ENCODE peak calls at places on chromosomes 12 and 14, in seven cellular contexts. H is right cardiac atrium, E is HCT116, A is fibroblast of mammary gland, W is body of pancreas, J is tibial artery, I is HepG2. T is an unnamed sample.

GRCh38 chr12:108779998-108780688 is 48.8 kb upstream of the CORO1C start:
- DNase-seq in H (no peak), E (no peak), A (peak), W (no peak), J (no peak), I (no peak), T (no peak)

GRCh38 chr12:86256169-86256568 is at the start of gene MGAT4C:
- DNase-seq in H (no peak), E (no peak), A (no peak), W (no peak), J (no peak), I (no peak), T (no peak)

GRCh38 chr12:92133795-92134637 is 11.6 kb downstream of the BTG1 start:
- DNase-seq in H (no peak), E (no peak), A (no peak), W (no peak), J (no peak), I (no peak), T (no peak)

GRCh38 chr12:100554608-100555077 is 18.8 kb upstream of the GAS2L3 start:
- DNase-seq in H (no peak), E (peak), A (peak), W (peak), J (no peak), I (peak), T (peak)

GRCh38 chr14:58238252-58239247 is 6.1 kb upstream of the PSMA3 start:
- DNase-seq in H (peak), E (no peak), A (peak), W (no peak), J (no peak), I (no peak), T (no peak)

GRCh38 chr12:578743-579449 is 84.3 kb downstream of the NINJ2 start:
- DNase-seq in H (no peak), E (no peak), A (no peak), W (no peak), J (no peak), I (no peak), T (no peak)

GRCh38 chr12:5808956-5809355 is 136.1 kb downstream of the ANO2 start:
- DNase-seq in H (no peak), E (peak), A (peak), W (no peak), J (no peak), I (no peak), T (no peak)

GRCh38 chr12:80860206-80860605 is 77.5 kb downstream of the LIN7A start:
- DNase-seq in H (no peak), E (no peak), A (peak), W (no peak), J (no peak), I (no peak), T (no peak)

GRCh38 chr14:36666416-36667206 is 5.0 kb downstream of the PAX9 start:
- DNase-seq in H (peak), E (no peak), A (no peak), W (no peak), J (no peak), I (no peak), T (no peak)

GRCh38 chr14:88929656-88930436 is 105.4 kb downstream of the TTC8 start:
- DNase-seq in H (no peak), E (no peak), A (no peak), W (no peak), J (no peak), I (peak), T (no peak)

GRCh38 chr14:59190372-59190771 is 1.9 kb downstream of the DAAM1 start:
- DNase-seq in H (no peak), E (no peak), A (peak), W (no peak), J (no peak), I (peak), T (no peak)

GRCh38 chr12:34404377-34405285 is 382.3 kb downstream of the ALG10 start:
- DNase-seq in H (peak), E (no peak), A (no peak), W (no peak), J (peak), I (no peak), T (no peak)

GRCh38 chr14:89221109-89221508 is 195.9 kb downstream of the FOXN3 start:
- DNase-seq in H (no peak), E (no peak), A (peak), W (no peak), J (no peak), I (no peak), T (peak)

GRCh38 chr12:63802012-63802608 is 22.4 kb downstream of the RXYLT1 start:
- DNase-seq in H (no peak), E (no peak), A (peak), W (no peak), J (no peak), I (no peak), T (peak)

GRCh38 chr12:102067574-102068258 is 5.9 kb upstream of the WASHC3 start:
- DNase-seq in H (no peak), E (no peak), A (peak), W (no peak), J (no peak), I (no peak), T (no peak)

GRCh38 chr12:27861428-27862167 is 81.6 kb upstream of the MANSC4 start:
- DNase-seq in H (peak), E (no peak), A (no peak), W (no peak), J (no peak), I (no peak), T (peak)

GRCh38 chr12:92134638-92135274 is 10.9 kb downstream of the BTG1 start:
- DNase-seq in H (no peak), E (no peak), A (peak), W (no peak), J (no peak), I (no peak), T (no peak)

GRCh38 chr12:130708648-130709047 is 7.5 kb downstream of the RIMBP2 start:
- DNase-seq in H (no peak), E (no peak), A (no peak), W (no peak), J (no peak), I (no peak), T (no peak)

GRCh38 chr12:132153501-132154340 is 9.5 kb downstream of the NOC4L start:
- DNase-seq in H (peak), E (no peak), A (peak), W (peak), J (peak), I (peak), T (peak)
- H3K4me3 ChIP-seq in H (no peak), E (no peak), A (no peak), W (no peak), J (peak), I (peak), T (no peak)

DNA sequence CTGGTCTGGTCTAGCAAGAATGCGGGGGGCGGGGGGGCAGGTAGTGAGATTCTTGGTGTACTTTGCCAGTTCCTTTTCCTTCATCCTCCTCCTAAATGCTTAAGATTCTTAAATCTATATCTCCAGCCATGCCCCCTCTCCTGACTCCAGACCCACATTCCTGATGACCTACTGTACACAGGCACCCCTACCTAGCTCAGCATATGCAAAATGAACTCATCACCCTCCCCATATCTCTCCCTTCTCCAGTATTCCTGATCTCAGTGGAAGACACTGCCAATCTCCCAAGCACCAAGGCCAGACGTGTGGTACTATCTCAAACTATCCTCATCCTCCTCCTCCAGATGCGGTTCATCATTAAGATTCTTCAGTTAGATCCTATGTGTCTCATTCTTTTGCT is 215.8 kb downstream of the SPTSSA start:
- DNase-seq in H (no peak), E (no peak), A (no peak), W (no peak), J (no peak), I (no peak), T (no peak)
- H3K4me3 ChIP-seq in H (no peak), E (no peak), A (no peak), W (no peak), J (no peak), I (no peak), T (no peak)

DNA sequence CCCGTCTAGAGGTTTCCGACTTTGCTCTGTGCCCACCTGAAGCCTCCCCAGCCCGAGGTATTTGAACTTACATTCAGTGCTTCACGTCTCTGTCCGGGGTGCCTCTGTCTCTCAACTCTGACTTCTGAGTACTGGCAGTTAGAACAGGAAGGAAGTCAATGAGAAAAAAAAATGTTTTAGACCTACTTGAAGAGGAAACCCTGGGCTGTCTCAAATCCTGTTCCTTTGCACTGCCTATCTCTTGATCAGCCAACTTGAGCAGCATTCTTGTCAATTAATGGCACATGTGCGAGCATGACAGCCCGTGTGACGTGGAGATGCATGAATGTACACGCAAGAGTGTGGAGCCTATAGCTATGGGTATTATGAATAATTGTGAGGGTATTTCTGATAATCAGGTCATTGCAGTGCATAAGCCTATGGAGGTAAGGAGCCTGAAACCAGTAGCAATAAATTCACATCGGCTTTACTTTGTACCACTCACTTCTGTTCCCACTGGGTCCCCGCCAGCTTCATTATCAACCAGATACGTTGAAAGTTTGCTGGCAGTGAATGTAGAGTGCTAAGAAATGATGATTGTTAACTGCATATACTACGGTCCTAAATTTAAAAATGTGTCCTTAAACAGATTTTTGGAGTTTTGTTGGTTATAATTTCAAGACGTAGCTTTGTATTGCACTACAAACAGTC is at the start of gene ARHGDIB:
- DNase-seq in H (peak), E (no peak), A (no peak), W (peak), J (no peak), I (no peak), T (peak)
- H3K4me3 ChIP-seq in H (peak), E (no peak), A (peak), W (no peak), J (peak), I (no peak), T (peak)

GRCh38 chr14:106691601-106692291 is 1165.4 kb downstream of the TMEM121 start:
- DNase-seq in H (peak), E (no peak), A (no peak), W (peak), J (no peak), I (peak), T (peak)

GRCh38 chr14:106690333-106690891 is 1164.0 kb downstream of the TMEM121 start:
- DNase-seq in H (no peak), E (no peak), A (no peak), W (no peak), J (no peak), I (no peak), T (no peak)

DNA sequence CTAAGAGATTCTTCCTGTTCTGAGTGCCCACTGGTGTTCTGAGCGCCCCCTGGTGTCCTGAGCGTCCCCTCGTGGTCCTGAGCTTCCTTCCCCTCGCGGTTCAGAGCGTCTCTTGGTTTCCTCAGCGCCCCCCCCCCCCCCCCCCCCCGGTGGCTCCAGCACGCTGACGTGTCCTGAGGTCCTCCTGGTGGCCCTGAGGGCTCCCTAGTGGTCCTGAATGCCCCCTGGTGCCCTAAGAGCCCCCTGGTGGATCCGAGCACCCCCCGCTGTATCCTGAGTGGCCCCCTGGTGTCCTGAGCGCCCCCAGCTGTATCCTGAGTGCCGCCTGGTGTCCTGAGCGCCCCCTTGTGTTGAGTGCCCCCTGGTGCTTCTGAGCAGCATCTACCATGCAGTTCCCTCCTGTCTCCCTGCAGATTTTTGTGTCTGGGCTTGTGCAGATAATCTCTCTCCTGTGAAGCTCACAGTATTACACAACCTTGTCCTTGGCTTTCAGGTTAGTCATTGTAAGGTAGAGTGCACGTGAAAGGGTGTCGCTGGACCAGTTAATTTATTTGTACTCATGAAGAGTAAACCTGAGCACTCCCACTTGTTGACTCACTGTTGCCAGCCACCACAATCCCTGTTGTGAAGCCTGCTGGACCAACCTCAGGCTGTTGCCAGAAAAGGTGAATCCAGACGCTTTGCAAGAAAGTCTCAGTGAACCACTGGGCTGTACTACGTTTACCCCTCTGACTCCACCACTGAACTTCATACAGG is 1168.4 kb downstream of the TMEM121 start:
- DNase-seq in H (peak), E (no peak), A (no peak), W (no peak), J (no peak), I (no peak), T (no peak)
- H3K4me3 ChIP-seq in H (no peak), E (no peak), A (no peak), W (no peak), J (no peak), I (no peak), T (no peak)

GRCh38 chr14:97978336-97978735 is 1181.2 kb downstream of the VRK1 start:
- DNase-seq in H (peak), E (peak), A (peak), W (peak), J (peak), I (no peak), T (peak)
- H3K4me3 ChIP-seq in H (peak), E (no peak), A (no peak), W (no peak), J (peak), I (no peak), T (peak)

GRCh38 chr12:117409286-117409685 is 47.9 kb upstream of the NOS1 start:
- DNase-seq in H (no peak), E (no peak), A (no peak), W (no peak), J (no peak), I (no peak), T (no peak)
- H3K4me3 ChIP-seq in H (no peak), E (no peak), A (no peak), W (no peak), J (no peak), I (no peak), T (no peak)

DNA sequence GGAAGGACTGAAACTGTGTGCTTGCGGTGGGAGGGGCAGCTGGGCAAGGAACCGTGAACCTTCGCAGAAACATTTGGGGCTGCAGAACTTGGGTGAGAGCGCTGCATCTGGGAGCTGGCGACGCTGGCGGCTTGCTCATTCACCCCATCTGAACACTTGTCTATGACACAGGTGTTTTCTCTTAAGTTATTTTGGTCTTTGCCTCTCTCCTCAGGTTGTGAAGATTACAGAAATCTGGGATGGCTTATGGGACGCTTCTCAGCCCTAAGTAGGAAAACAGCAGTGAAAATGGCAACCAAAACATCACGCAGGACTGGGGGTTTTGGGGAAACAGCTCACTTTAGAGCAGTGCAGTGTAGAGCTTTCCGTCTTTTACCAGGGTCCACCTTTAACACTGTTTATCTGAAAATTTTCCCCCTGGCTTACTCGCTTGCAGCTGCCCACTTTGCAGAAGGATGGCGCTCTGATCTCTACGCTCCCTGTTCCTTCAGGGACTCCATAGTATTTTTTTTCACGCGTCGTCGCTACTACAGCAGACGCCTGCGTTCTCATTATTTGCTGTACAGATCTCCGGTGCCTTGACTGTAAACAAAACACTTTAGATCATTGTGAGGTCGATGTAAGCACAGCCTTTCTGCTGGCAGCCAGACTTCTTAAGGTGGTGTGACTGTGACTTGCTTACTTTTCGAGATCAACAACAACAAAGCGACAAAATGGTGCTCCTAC is 2.7 kb upstream of the CDKN1B start:
- DNase-seq in H (peak), E (no peak), A (no peak), W (peak), J (no peak), I (no peak), T (no peak)
- H3K4me3 ChIP-seq in H (peak), E (no peak), A (peak), W (no peak), J (peak), I (peak), T (peak)

DNA sequence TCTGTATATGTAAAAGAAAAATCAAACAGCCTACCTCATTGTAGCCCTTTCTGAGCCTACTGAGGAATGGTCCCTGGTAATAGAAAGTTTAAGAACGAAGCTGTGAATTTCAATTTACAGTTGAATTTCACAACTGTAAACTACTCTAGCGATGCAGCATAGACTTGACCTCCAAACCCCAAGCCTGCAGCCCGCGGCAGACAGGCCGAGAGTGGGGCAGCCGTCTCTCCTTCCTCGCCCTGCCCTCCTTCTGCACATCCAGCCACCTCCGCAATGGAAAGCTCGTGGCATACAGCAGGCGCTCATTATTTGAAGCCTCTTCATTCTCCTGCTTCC is 15.3 kb downstream of the RNASE2 start:
- DNase-seq in H (no peak), E (no peak), A (no peak), W (no peak), J (no peak), I (no peak), T (no peak)
- H3K4me3 ChIP-seq in H (peak), E (peak), A (peak), W (peak), J (peak), I (peak), T (peak)

T was measured in Jurkat, Clone E6-1.